ENCODE peak calls at places on chromosomes 16 and 17, in ten cellular contexts. N is cardiac fibroblast; J is NCI-H146; H is EL; S is GM23338; D is amniotic stem cell; B is stimulated activated CD4-positive, alpha-beta T cell treated with anti-CD3 and anti-CD28 coated beads, Interleukin-1b, Interleukin-23, amount 100 ng/mL, for 24 hours; Q is skeletal muscle cell; T is osteocyte; M is H54. G is an unnamed sample.
A peak's percentile ranks its signal among the peaks of the same experiment; 100 is the strongest.

GRCh38 chr17:73017653-73018052 is 74.8 kb downstream of the SLC39A11 start:
- DNase-seq in N (peak; percentile 29), J (no peak), H (peak; percentile 91), S (no peak), D (no peak), B (no peak), Q (no peak), T (no peak), M (peak; percentile 44), G (no peak)

GRCh38 chr16:60120586-60120985 is 1386.5 kb upstream of the GOT2 start:
- DNase-seq in N (no peak), J (no peak), H (no peak), S (no peak), D (no peak), B (no peak), Q (no peak), T (no peak), M (no peak), G (no peak)

GRCh38 chr17:44966348-44967025 is 1.6 kb downstream of the C1QL1 start:
- DNase-seq in N (no peak), J (no peak), H (no peak), S (peak; percentile 50), D (no peak), B (no peak), Q (no peak), T (no peak), M (no peak), G (no peak)

GRCh38 chr17:39607851-39608130 is at the start of gene NEUROD2:
- DNase-seq in N (no peak), J (no peak), H (no peak), S (no peak), D (no peak), B (no peak), Q (no peak), T (no peak), M (no peak), G (no peak)

GRCh38 chr17:77535435-77535834 is 394.7 kb downstream of the SEC14L1 start:
- DNase-seq in N (no peak), J (no peak), H (no peak), S (no peak), D (no peak), B (no peak), Q (no peak), T (no peak), M (no peak), G (no peak)

GRCh38 chr17:19883537-19884215 is 15.9 kb upstream of the ULK2 start:
- DNase-seq in N (peak; percentile 15), J (no peak), H (no peak), S (no peak), D (no peak), B (no peak), Q (no peak), T (no peak), M (no peak), G (no peak)

GRCh38 chr16:78045865-78046581 is 23.7 kb downstream of the CLEC3A start:
- DNase-seq in N (peak; percentile 51), J (no peak), H (peak; percentile 12), S (peak; percentile 93), D (no peak), B (no peak), Q (peak; percentile 4), T (peak; percentile 92), M (peak; percentile 18), G (no peak)

GRCh38 chr17:76018340-76018680 is 8.8 kb downstream of the EVPL start:
- DNase-seq in N (no peak), J (no peak), H (no peak), S (no peak), D (no peak), B (no peak), Q (no peak), T (no peak), M (no peak), G (no peak)

GRCh38 chr16:86828202-86828601 is 249.9 kb downstream of the FOXL1 start:
- DNase-seq in N (no peak), J (no peak), H (no peak), S (no peak), D (no peak), B (no peak), Q (no peak), T (no peak), M (no peak), G (no peak)

GRCh38 chr17:64216385-64217248 is 46.4 kb downstream of the TEX2 start:
- DNase-seq in N (peak; percentile 74), J (peak; percentile 52), H (peak; percentile 70), S (peak; percentile 57), D (no peak), B (no peak), Q (no peak), T (no peak), M (no peak), G (no peak)

GRCh38 chr17:82816358-82816757 is 23.5 kb downstream of the ZNF750 start:
- DNase-seq in N (no peak), J (no peak), H (no peak), S (no peak), D (no peak), B (no peak), Q (no peak), T (no peak), M (no peak), G (no peak)

GRCh38 chr16:67283039-67283825 is 3.9 kb downstream of the PLEKHG4 start:
- DNase-seq in N (peak; percentile 23), J (no peak), H (peak; percentile 70), S (no peak), D (no peak), B (no peak), Q (no peak), T (no peak), M (peak; percentile 76), G (no peak)

GRCh38 chr16:23408242-23409201 is 44.5 kb downstream of the COG7 start:
- DNase-seq in N (peak; percentile 60), J (peak; percentile 42), H (peak; percentile 70), S (peak; percentile 16), D (no peak), B (no peak), Q (peak; percentile 26), T (no peak), M (peak; percentile 67), G (no peak)

GRCh38 chr16:24748242-24748641 is 18.8 kb downstream of the TNRC6A start:
- DNase-seq in N (peak; percentile 88), J (no peak), H (peak; percentile 88), S (no peak), D (peak; percentile 44), B (no peak), Q (peak; percentile 83), T (no peak), M (peak; percentile 44), G (no peak)

GRCh38 chr17:41519501-41520224 is 973 bp upstream of the KRT15 start:
- DNase-seq in N (no peak), J (peak; percentile 89), H (no peak), S (no peak), D (no peak), B (no peak), Q (no peak), T (no peak), M (no peak), G (no peak)

GRCh38 chr16:56075732-56076131 is 115.6 kb upstream of the GNAO1 start:
- DNase-seq in N (no peak), J (no peak), H (no peak), S (no peak), D (no peak), B (no peak), Q (no peak), T (no peak), M (no peak), G (no peak)